ENCODE peak calls at places on chromosomes 7 and 10, in six cellular contexts. R, Z, W, Y, Q and T are unnamed samples.
A peak's percentile ranks its signal among the peaks of the same experiment; 100 is the strongest.

GRCh38 chr7:1425292-1426136 is 33.8 kb downstream of the MICALL2 start:
- DNase-seq in R (no peak), Z (no peak), W (no peak), Y (no peak), Q (peak; percentile 40), T (no peak)

GRCh38 chr7:66950311-66950710 is 29.3 kb downstream of the TMEM248 start:
- DNase-seq in R (no peak), Z (no peak), W (no peak), Y (peak; percentile 20), Q (no peak), T (no peak)

GRCh38 chr10:52030051-52030867 is 283.8 kb upstream of the DKK1 start:
- DNase-seq in R (no peak), Z (no peak), W (no peak), Y (peak; percentile 78), Q (peak; percentile 66), T (no peak)

GRCh38 chr10:12533151-12533550 is 183.8 kb downstream of the CAMK1D start:
- DNase-seq in R (no peak), Z (peak; percentile 39), W (no peak), Y (peak; percentile 40), Q (no peak), T (no peak)

GRCh38 chr7:121475806-121476205 is 79.7 kb upstream of the FAM3C start:
- DNase-seq in R (no peak), Z (peak; percentile 15), W (peak; percentile 13), Y (no peak), Q (no peak), T (no peak)

GRCh38 chr7:12470930-12471329 is 67.3 kb upstream of the VWDE start:
- DNase-seq in R (no peak), Z (no peak), W (no peak), Y (no peak), Q (no peak), T (no peak)

GRCh38 chr7:155864991-155865690 is 52.9 kb upstream of the SHH start:
- DNase-seq in R (no peak), Z (no peak), W (no peak), Y (no peak), Q (no peak), T (no peak)

GRCh38 chr10:104049497-104050250 is 36.0 kb downstream of the COL17A1 start:
- DNase-seq in R (no peak), Z (peak; percentile 75), W (no peak), Y (peak; percentile 49), Q (peak; percentile 85), T (no peak)

GRCh38 chr10:33703897-33704825 is 369.7 kb upstream of the NRP1 start:
- DNase-seq in R (no peak), Z (peak; percentile 79), W (no peak), Y (peak; percentile 44), Q (peak; percentile 88), T (no peak)

GRCh38 chr7:139106959-139107358 is 2.6 kb downstream of the ZC3HAV1 start:
- DNase-seq in R (no peak), Z (no peak), W (no peak), Y (no peak), Q (peak; percentile 10), T (no peak)

GRCh38 chr7:139108256-139109187 is 998 bp downstream of the ZC3HAV1 start:
- DNase-seq in R (peak; percentile 53), Z (peak; percentile 27), W (peak; percentile 29), Y (peak; percentile 4), Q (peak; percentile 55), T (no peak)

GRCh38 chr7:139105037-139105382 is 4.5 kb downstream of the ZC3HAV1 start:
- DNase-seq in R (no peak), Z (no peak), W (no peak), Y (no peak), Q (no peak), T (no peak)

GRCh38 chr7:139099181-139099947 is 10.2 kb downstream of the ZC3HAV1 start:
- DNase-seq in R (no peak), Z (peak; percentile 15), W (no peak), Y (peak; percentile 23), Q (peak; percentile 59), T (no peak)

GRCh38 chr7:139103057-139103820 is 6.3 kb downstream of the ZC3HAV1 start:
- DNase-seq in R (no peak), Z (no peak), W (no peak), Y (no peak), Q (no peak), T (no peak)
- H3K4me3 ChIP-seq in R (peak overlapping the region; percentile 97), Z (no peak overlapping the region), W (no peak overlapping the region), Y (no peak overlapping the region), Q (no peak overlapping the region), T (peak overlapping the region; percentile 86)

GRCh38 chr10:10489765-10490164 is 527.9 kb upstream of the CELF2 start:
- DNase-seq in R (no peak), Z (peak; percentile 16), W (no peak), Y (peak; percentile 72), Q (peak; percentile 7), T (no peak)
- H3K9me3 ChIP-seq in R (no peaks in the 10 kb centered on the region), Z (no peaks in the 10 kb centered on the region), W (no peaks in the 10 kb centered on the region), Y (no peaks in the 10 kb centered on the region), Q (no peaks in the 10 kb centered on the region), T (no peaks in the 10 kb centered on the region)

DNA sequence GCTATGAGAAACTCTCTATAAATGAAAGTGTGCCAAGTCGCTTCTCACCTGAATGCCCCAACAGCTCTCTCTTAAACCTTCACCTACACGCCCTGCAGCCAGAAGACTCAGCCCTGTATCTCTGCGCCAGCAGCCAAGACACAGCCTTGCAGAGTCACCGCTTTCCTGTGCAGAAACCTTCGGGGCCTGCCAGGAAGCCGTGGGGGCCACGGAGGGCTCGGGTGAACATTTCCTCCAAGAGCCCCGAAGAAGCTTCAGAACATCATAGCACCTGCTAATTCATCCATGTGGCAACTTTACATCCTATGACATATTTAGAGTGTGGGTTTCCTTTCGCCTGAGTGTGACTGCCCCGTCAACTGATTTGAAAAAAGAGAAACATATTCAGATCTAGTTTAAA is 55.7 kb upstream of the PRSS58 start:
- DNase-seq in R (no peak), Z (no peak), W (no peak), Y (no peak), Q (no peak), T (peak; percentile 23)
- H3K4me3 ChIP-seq in R (no peak overlapping the region), Z (no peak overlapping the region), W (no peak overlapping the region), Y (no peak overlapping the region), Q (no peak overlapping the region), T (no peak overlapping the region)

GRCh38 chr7:158013085-158013668 is 574.4 kb downstream of the PTPRN2 start:
- DNase-seq in R (no peak), Z (no peak), W (no peak), Y (no peak), Q (peak; percentile 11), T (no peak)
- H3K9me3 ChIP-seq in R (no peaks in the 10 kb centered on the region), Z (no peaks in the 10 kb centered on the region), W (no peaks in the 10 kb centered on the region), Y (peaks cover 33% of the 10 kb centered on the region), Q (no peaks in the 10 kb centered on the region), T (no peaks in the 10 kb centered on the region)

GRCh38 chr10:61410353-61410752 is 42.8 kb downstream of the TMEM26 start:
- DNase-seq in R (no peak), Z (no peak), W (no peak), Y (no peak), Q (no peak), T (no peak)

GRCh38 chr10:61411651-61412050 is 41.5 kb downstream of the TMEM26 start:
- DNase-seq in R (no peak), Z (no peak), W (no peak), Y (no peak), Q (no peak), T (no peak)

GRCh38 chr10:61408065-61408464 is 45.1 kb downstream of the TMEM26 start:
- DNase-seq in R (no peak), Z (no peak), W (no peak), Y (peak; percentile 23), Q (no peak), T (no peak)

GRCh38 chr10:61406282-61406681 is 46.9 kb downstream of the TMEM26 start:
- DNase-seq in R (no peak), Z (no peak), W (no peak), Y (no peak), Q (peak; percentile 20), T (no peak)

DNA sequence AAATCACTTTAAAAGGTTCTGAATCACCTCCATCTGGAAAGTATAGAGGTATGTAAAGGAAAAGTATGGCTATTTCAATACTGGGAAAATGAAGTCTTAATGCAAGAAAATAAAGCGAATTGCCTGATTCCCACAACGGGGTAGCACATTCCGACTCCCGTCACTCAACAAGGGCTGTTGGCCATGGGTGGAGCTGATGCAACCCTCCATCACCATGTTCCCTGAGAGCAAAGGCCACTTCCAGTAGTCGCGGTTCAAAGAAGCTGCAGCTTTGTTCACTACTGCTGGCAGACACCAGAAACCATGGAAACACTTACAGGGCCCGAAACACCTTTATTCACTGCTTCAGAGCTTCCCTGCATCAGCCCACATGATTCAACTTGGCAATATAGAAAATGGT is 44.0 kb downstream of the TMEM26 start:
- DNase-seq in R (no peak), Z (no peak), W (no peak), Y (no peak), Q (no peak), T (no peak)
- H3K4me3 ChIP-seq in R (no peak overlapping the region), Z (no peak overlapping the region), W (no peak overlapping the region), Y (no peak overlapping the region), Q (no peak overlapping the region), T (no peak overlapping the region)

GRCh38 chr10:15487376-15487775 is 116.3 kb upstream of the FAM171A1 start:
- DNase-seq in R (no peak), Z (no peak), W (no peak), Y (no peak), Q (no peak), T (no peak)

GRCh38 chr10:15484128-15484527 is 113.0 kb upstream of the FAM171A1 start:
- DNase-seq in R (no peak), Z (no peak), W (no peak), Y (no peak), Q (no peak), T (no peak)

GRCh38 chr10:15485684-15486316 is 114.7 kb upstream of the FAM171A1 start:
- DNase-seq in R (no peak), Z (peak; percentile 32), W (no peak), Y (no peak), Q (peak; percentile 73), T (no peak)

GRCh38 chr10:15485027-15485426 is 113.9 kb upstream of the FAM171A1 start:
- DNase-seq in R (no peak), Z (no peak), W (no peak), Y (no peak), Q (no peak), T (no peak)

DNA sequence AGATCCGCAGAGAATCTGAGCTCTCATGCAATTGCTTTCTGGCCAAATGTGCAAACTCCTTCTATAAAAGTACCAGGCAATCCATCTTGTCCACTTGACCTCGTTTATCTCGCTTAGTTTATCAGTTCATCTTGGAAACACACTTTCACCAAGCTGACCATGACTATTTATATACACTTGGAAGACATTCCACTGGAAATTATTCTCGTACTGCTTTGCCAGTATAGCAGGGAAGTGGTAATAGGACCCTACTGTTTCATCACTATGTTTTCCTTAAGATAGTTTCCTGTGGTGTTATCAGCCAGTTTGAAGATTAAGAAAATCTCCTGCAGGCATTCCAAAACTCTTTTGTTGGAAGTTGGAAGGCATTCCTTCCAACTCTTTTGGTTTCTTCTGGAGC is 115.3 kb upstream of the FAM171A1 start:
- DNase-seq in R (no peak), Z (peak; percentile 74), W (no peak), Y (peak; percentile 9), Q (no peak), T (no peak)
- H3K9me3 ChIP-seq in R (no peaks in the 10 kb centered on the region), Z (no peaks in the 10 kb centered on the region), W (no peaks in the 10 kb centered on the region), Y (no peaks in the 10 kb centered on the region), Q (no peaks in the 10 kb centered on the region), T (no peaks in the 10 kb centered on the region)